ENCODE peak calls at places on chromosomes 2 and 18, in five cellular contexts. One of them, this sample, is unnamed. For H3K36me3, the result is how much of the 10 kb centered on the place peaks cover.

GRCh38 chr2:104429978-104430740 is 423.8 kb upstream of the POU3F3 start:
- DNase-seq in endodermal cell: no peak
- DNase-seq in K562: no peak
- DNase-seq in lung: no peak
- DNase-seq in hepatocyte: no peak
- DNase-seq in this sample: no peak

GRCh38 chr2:208156439-208156838 is 7.0 kb downstream of the CRYGA start:
- DNase-seq in endodermal cell: no peak
- DNase-seq in hepatocyte: no peak
- DNase-seq in K562: no peak
- DNase-seq in lung: no peak
- DNase-seq in this sample: no peak

GRCh38 chr2:159968282-159968900 is 94.0 kb downstream of the PLA2R1 start:
- DNase-seq in lung: no peak
- DNase-seq in K562: peak
- DNase-seq in hepatocyte: peak
- DNase-seq in endodermal cell: peak
- DNase-seq in this sample: peak

GRCh38 chr18:22337311-22337710 is 80.4 kb downstream of the CTAGE1 start:
- DNase-seq in hepatocyte: no peak
- DNase-seq in lung: no peak
- DNase-seq in endodermal cell: no peak
- DNase-seq in K562: no peak
- DNase-seq in this sample: peak

GRCh38 chr18:68991281-68991680 is 193.4 kb downstream of the CCDC102B start:
- DNase-seq in hepatocyte: no peak
- DNase-seq in lung: no peak
- DNase-seq in K562: no peak
- DNase-seq in endodermal cell: no peak
- DNase-seq in this sample: peak

GRCh38 chr18:41532344-41533086 is 422.5 kb upstream of the PIK3C3 start:
- DNase-seq in lung: no peak
- DNase-seq in hepatocyte: peak
- DNase-seq in K562: no peak
- DNase-seq in endodermal cell: peak
- DNase-seq in this sample: peak

GRCh38 chr2:241110089-241110606 is 8.1 kb upstream of the MTERF4 start:
- DNase-seq in hepatocyte: no peak
- DNase-seq in K562: no peak
- DNase-seq in lung: no peak
- DNase-seq in endodermal cell: no peak
- DNase-seq in this sample: no peak

GRCh38 chr2:120245520-120245835 is 7.2 kb upstream of the RALB start:
- DNase-seq in K562: no peak
- DNase-seq in endodermal cell: peak
- DNase-seq in hepatocyte: peak
- DNase-seq in lung: no peak
- DNase-seq in this sample: no peak

GRCh38 chr2:210899131-210899530 is 342.7 kb downstream of the CPS1 start:
- DNase-seq in lung: no peak
- DNase-seq in hepatocyte: no peak
- DNase-seq in K562: no peak
- DNase-seq in endodermal cell: no peak
- DNase-seq in this sample: peak

GRCh38 chr2:127254386-127254981 is 34.4 kb upstream of the CYP27C1 start:
- DNase-seq in K562: no peak
- DNase-seq in lung: no peak
- DNase-seq in endodermal cell: no peak
- DNase-seq in hepatocyte: no peak
- DNase-seq in this sample: no peak

GRCh38 chr2:205483122-205483521 is 199.2 kb upstream of the NRP2 start:
- DNase-seq in K562: no peak
- DNase-seq in endodermal cell: no peak
- DNase-seq in hepatocyte: no peak
- DNase-seq in lung: no peak
- DNase-seq in this sample: no peak

GRCh38 chr2:79453918-79454317 is 58.9 kb upstream of the CTNNA2 start:
- DNase-seq in endodermal cell: no peak
- DNase-seq in lung: no peak
- DNase-seq in hepatocyte: peak
- DNase-seq in K562: no peak
- DNase-seq in this sample: no peak

GRCh38 chr2:40097691-40098376 is 318.8 kb upstream of the THUMPD2 start:
- DNase-seq in endodermal cell: no peak
- DNase-seq in K562: no peak
- DNase-seq in hepatocyte: no peak
- DNase-seq in lung: no peak
- DNase-seq in this sample: peak

GRCh38 chr2:69692424-69692823 is 48.9 kb upstream of the AAK1 start:
- DNase-seq in hepatocyte: no peak
- DNase-seq in K562: no peak
- DNase-seq in endodermal cell: no peak
- DNase-seq in lung: no peak
- DNase-seq in this sample: peak

GRCh38 chr2:33607137-33607781 is 8.2 kb upstream of the FAM98A start:
- DNase-seq in endodermal cell: peak
- DNase-seq in hepatocyte: no peak
- DNase-seq in lung: no peak
- DNase-seq in K562: peak
- DNase-seq in this sample: no peak

GRCh38 chr2:33603416-33603815 is 4.3 kb upstream of the FAM98A start:
- DNase-seq in K562: no peak
- DNase-seq in lung: no peak
- DNase-seq in hepatocyte: no peak
- DNase-seq in endodermal cell: no peak
- DNase-seq in this sample: no peak

GRCh38 chr2:33606622-33607021 is 7.5 kb upstream of the FAM98A start:
- DNase-seq in lung: no peak
- DNase-seq in hepatocyte: no peak
- DNase-seq in K562: no peak
- DNase-seq in endodermal cell: no peak
- DNase-seq in this sample: no peak

GRCh38 chr2:33605059-33605458 is 6.0 kb upstream of the FAM98A start:
- DNase-seq in K562: no peak
- DNase-seq in endodermal cell: no peak
- DNase-seq in lung: no peak
- DNase-seq in hepatocyte: no peak
- DNase-seq in this sample: no peak

DNA sequence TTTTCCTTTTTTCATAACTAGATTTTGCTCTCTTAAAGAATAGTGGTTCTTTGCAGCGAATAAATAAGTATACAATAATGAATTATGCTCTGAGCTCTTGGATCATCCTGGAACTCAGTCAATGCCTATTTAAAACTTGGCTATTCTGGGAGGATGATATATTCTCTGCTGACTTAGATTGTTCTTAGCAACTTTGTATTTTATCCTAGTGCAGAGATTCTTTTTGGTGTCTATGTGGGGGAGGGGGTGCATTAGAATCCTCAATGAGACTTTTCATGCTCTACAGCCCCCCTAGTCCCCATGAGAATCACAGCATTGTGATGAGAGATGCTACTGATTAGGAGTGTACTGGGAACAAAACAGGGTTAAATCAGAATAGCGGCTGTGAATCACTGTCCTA is 8.8 kb upstream of the FAM98A start:
- DNase-seq in lung: no peak
- DNase-seq in K562: no peak
- DNase-seq in hepatocyte: no peak
- DNase-seq in endodermal cell: no peak
- DNase-seq in this sample: no peak
- H3K4me3 ChIP-seq in lung: no peak
- H3K4me3 ChIP-seq in K562: no peak
- H3K4me3 ChIP-seq in hepatocyte: no peak
- H3K4me3 ChIP-seq in endodermal cell: no peak
- H3K4me3 ChIP-seq in this sample: no peak

GRCh38 chr2:223855426-223855825 is 18.0 kb upstream of the AP1S3 start:
- DNase-seq in hepatocyte: no peak
- DNase-seq in endodermal cell: no peak
- DNase-seq in K562: no peak
- DNase-seq in lung: no peak
- DNase-seq in this sample: peak

GRCh38 chr2:223853425-223853837 is 16.0 kb upstream of the AP1S3 start:
- DNase-seq in endodermal cell: no peak
- DNase-seq in lung: no peak
- DNase-seq in K562: no peak
- DNase-seq in hepatocyte: no peak
- DNase-seq in this sample: peak

GRCh38 chr2:223854741-223855140 is 17.4 kb upstream of the AP1S3 start:
- DNase-seq in lung: no peak
- DNase-seq in endodermal cell: no peak
- DNase-seq in hepatocyte: no peak
- DNase-seq in K562: no peak
- DNase-seq in this sample: no peak

GRCh38 chr2:223856021-223856420 is 18.6 kb upstream of the AP1S3 start:
- DNase-seq in endodermal cell: no peak
- DNase-seq in hepatocyte: no peak
- DNase-seq in K562: no peak
- DNase-seq in lung: no peak
- DNase-seq in this sample: no peak

DNA sequence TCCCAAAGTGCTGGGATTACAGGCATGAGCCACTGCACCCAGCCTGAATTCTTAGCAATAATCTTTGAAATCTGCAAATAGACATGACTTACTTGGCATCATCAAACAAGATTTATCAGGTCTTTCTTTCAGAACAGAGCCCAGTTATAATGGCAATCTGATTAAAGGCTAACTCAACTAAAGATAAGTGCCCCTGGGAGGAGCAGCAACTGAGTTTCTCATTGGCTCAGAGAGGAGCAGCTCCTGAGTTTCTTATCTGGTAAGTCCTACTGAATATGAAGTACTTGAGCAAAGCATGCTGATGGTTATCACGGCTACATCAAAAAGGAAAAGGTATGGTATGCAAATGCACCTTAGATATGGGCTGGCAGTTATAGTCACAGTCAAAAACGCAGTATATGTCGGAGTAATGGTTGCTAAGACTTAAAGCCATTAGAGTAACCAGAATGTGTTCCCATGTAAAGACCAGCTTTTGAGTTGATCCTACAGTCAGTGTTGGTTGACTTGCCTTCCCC is 15.0 kb upstream of the AP1S3 start:
- DNase-seq in lung: no peak
- DNase-seq in K562: no peak
- DNase-seq in hepatocyte: no peak
- DNase-seq in endodermal cell: no peak
- DNase-seq in this sample: no peak
- H3K36me3 ChIP-seq in lung: under half
- H3K36me3 ChIP-seq in K562: under half
- H3K36me3 ChIP-seq in hepatocyte: under half
- H3K36me3 ChIP-seq in endodermal cell: under half
- H3K36me3 ChIP-seq in this sample: under half

GRCh38 chr2:99198103-99198841 is 17.3 kb downstream of the MRPL30 start:
- DNase-seq in endodermal cell: no peak
- DNase-seq in hepatocyte: peak
- DNase-seq in lung: no peak
- DNase-seq in K562: no peak
- DNase-seq in this sample: no peak

GRCh38 chr2:99200232-99200631 is 19.2 kb downstream of the MRPL30 start:
- DNase-seq in endodermal cell: no peak
- DNase-seq in lung: no peak
- DNase-seq in hepatocyte: no peak
- DNase-seq in K562: no peak
- DNase-seq in this sample: no peak

GRCh38 chr2:99205491-99205890 is 24.5 kb downstream of the MRPL30 start:
- DNase-seq in lung: no peak
- DNase-seq in K562: no peak
- DNase-seq in hepatocyte: no peak
- DNase-seq in endodermal cell: peak
- DNase-seq in this sample: no peak

GRCh38 chr2:99201959-99202678 is 21.1 kb downstream of the MRPL30 start:
- DNase-seq in K562: no peak
- DNase-seq in endodermal cell: no peak
- DNase-seq in lung: no peak
- DNase-seq in hepatocyte: no peak
- DNase-seq in this sample: no peak
- TF ChIP-seq CTCF in K562: peak
- TF ChIP-seq CTCF in endodermal cell: peak
- TF ChIP-seq CTCF in lung: no peak
- TF ChIP-seq CTCF in hepatocyte: no peak
- TF ChIP-seq CTCF in this sample: peak

GRCh38 chr2:3595985-3596384 is 1.1 kb downstream of the COLEC11 start:
- DNase-seq in lung: no peak
- DNase-seq in K562: peak
- DNase-seq in endodermal cell: no peak
- DNase-seq in hepatocyte: no peak
- DNase-seq in this sample: no peak
- H3K4me3 ChIP-seq in lung: no peak
- H3K4me3 ChIP-seq in K562: no peak
- H3K4me3 ChIP-seq in endodermal cell: no peak
- H3K4me3 ChIP-seq in hepatocyte: no peak
- H3K4me3 ChIP-seq in this sample: no peak

GRCh38 chr2:191411472-191411871 is 166.3 kb downstream of the MYO1B start:
- DNase-seq in lung: no peak
- DNase-seq in K562: no peak
- DNase-seq in hepatocyte: no peak
- DNase-seq in endodermal cell: no peak
- DNase-seq in this sample: no peak
- H3K36me3 ChIP-seq in lung: under half
- H3K36me3 ChIP-seq in K562: under half
- H3K36me3 ChIP-seq in hepatocyte: under half
- H3K36me3 ChIP-seq in endodermal cell: half or more
- H3K36me3 ChIP-seq in this sample: half or more

GRCh38 chr2:102072741-102073140 is 69.8 kb upstream of the IL1R1 start:
- DNase-seq in hepatocyte: no peak
- DNase-seq in lung: no peak
- DNase-seq in K562: no peak
- DNase-seq in endodermal cell: no peak
- DNase-seq in this sample: peak

GRCh38 chr2:102069311-102069974 is 73.1 kb upstream of the IL1R1 start:
- DNase-seq in K562: peak
- DNase-seq in hepatocyte: no peak
- DNase-seq in lung: no peak
- DNase-seq in endodermal cell: no peak
- DNase-seq in this sample: no peak

GRCh38 chr2:102073168-102073724 is 69.3 kb upstream of the IL1R1 start:
- DNase-seq in hepatocyte: no peak
- DNase-seq in lung: no peak
- DNase-seq in endodermal cell: no peak
- DNase-seq in K562: peak
- DNase-seq in this sample: no peak

GRCh38 chr2:102066554-102066953 is 74.8 kb downstream of the IL1R2 start:
- DNase-seq in hepatocyte: no peak
- DNase-seq in K562: no peak
- DNase-seq in lung: no peak
- DNase-seq in endodermal cell: no peak
- DNase-seq in this sample: no peak

GRCh38 chr2:102070058-102070642 is 72.4 kb upstream of the IL1R1 start:
- DNase-seq in K562: peak
- DNase-seq in endodermal cell: no peak
- DNase-seq in lung: peak
- DNase-seq in hepatocyte: peak
- DNase-seq in this sample: peak
- TF ChIP-seq CTCF in K562: no peak
- TF ChIP-seq CTCF in endodermal cell: no peak
- TF ChIP-seq CTCF in lung: no peak
- TF ChIP-seq CTCF in hepatocyte: peak
- TF ChIP-seq CTCF in this sample: peak

GRCh38 chr2:108611021-108611420 is 76.8 kb downstream of the LIMS1 start:
- DNase-seq in K562: no peak
- DNase-seq in hepatocyte: no peak
- DNase-seq in endodermal cell: no peak
- DNase-seq in lung: no peak
- DNase-seq in this sample: no peak
- H3K4me3 ChIP-seq in K562: no peak
- H3K4me3 ChIP-seq in hepatocyte: no peak
- H3K4me3 ChIP-seq in endodermal cell: no peak
- H3K4me3 ChIP-seq in lung: no peak
- H3K4me3 ChIP-seq in this sample: no peak